ENCODE peak calls at places on chromosomes 11 and 22, in nine cellular contexts. S is esophagus squamous epithelium; Q is CD4-positive, alpha-beta T cell; P is HL-60; A is prostate gland; F is ascending aorta; B is esophagus muscularis mucosa; E is dorsolateral prefrontal cortex; H is A549. X is an unnamed sample.

GRCh38 chr22:29056472-29056871 is 5.2 kb downstream of the C22orf31 start:
- DNase-seq in S (no peak), Q (no peak), P (no peak), A (no peak), F (no peak), B (no peak), E (no peak), H (no peak), X (no peak)

GRCh38 chr11:106271126-106271525 is 193.7 kb downstream of the AASDHPPT start:
- DNase-seq in S (no peak), Q (no peak), P (no peak), A (no peak), F (no peak), B (no peak), E (no peak), H (no peak), X (no peak)

GRCh38 chr22:29979645-29980303 is 96.8 kb downstream of the MTMR3 start:
- DNase-seq in S (no peak), Q (no peak), P (no peak), A (no peak), F (no peak), B (no peak), E (no peak), H (no peak), X (no peak)

GRCh38 chr11:61129608-61130523 is 27.6 kb downstream of the CD5 start:
- DNase-seq in S (no peak), Q (peak; percentile 87), P (peak; percentile 79), A (peak; percentile 90), F (peak; percentile 38), B (peak; percentile 96), E (peak; percentile 88), H (peak; percentile 91), X (peak; percentile 90)

GRCh38 chr11:103420593-103420992 is 311.4 kb downstream of the DYNC2H1 start:
- DNase-seq in S (no peak), Q (no peak), P (no peak), A (no peak), F (no peak), B (no peak), E (no peak), H (no peak), X (no peak)

GRCh38 chr11:30143098-30143705 is 87.6 kb upstream of the FSHB start:
- DNase-seq in S (no peak), Q (no peak), P (peak; percentile 10), A (no peak), F (no peak), B (no peak), E (no peak), H (peak; percentile 37), X (no peak)

GRCh38 chr11:88259431-88259830 is 78.1 kb downstream of the CTSC start:
- DNase-seq in S (no peak), Q (no peak), P (no peak), A (no peak), F (no peak), B (no peak), E (no peak), H (no peak), X (no peak)

GRCh38 chr11:95829580-95830259 is 39.4 kb downstream of the CEP57 start:
- DNase-seq in S (no peak), Q (no peak), P (no peak), A (no peak), F (no peak), B (no peak), E (no peak), H (no peak), X (no peak)

GRCh38 chr11:5992604-5993251 is 5.9 kb upstream of the OR52L1 start:
- DNase-seq in S (no peak), Q (no peak), P (no peak), A (no peak), F (no peak), B (no peak), E (no peak), H (peak; percentile 37), X (no peak)

GRCh38 chr11:116790167-116791001 is 1.3 kb downstream of the APOA5 start:
- DNase-seq in S (no peak), Q (no peak), P (no peak), A (no peak), F (no peak), B (no peak), E (no peak), H (no peak), X (no peak)

GRCh38 chr22:41668971-41669911 is 19.4 kb downstream of the SNU13 start:
- DNase-seq in S (no peak), Q (no peak), P (no peak), A (no peak), F (no peak), B (no peak), E (no peak), H (peak; percentile 52), X (no peak)

GRCh38 chr22:26229910-26230309 is 60.6 kb downstream of the SEZ6L start:
- DNase-seq in S (no peak), Q (no peak), P (no peak), A (peak; percentile 33), F (no peak), B (no peak), E (no peak), H (no peak), X (no peak)

GRCh38 chr11:44005076-44005800 is 42.5 kb upstream of the ACCSL start:
- DNase-seq in S (no peak), Q (no peak), P (no peak), A (no peak), F (no peak), B (peak; percentile 75), E (no peak), H (no peak), X (no peak)

DNA sequence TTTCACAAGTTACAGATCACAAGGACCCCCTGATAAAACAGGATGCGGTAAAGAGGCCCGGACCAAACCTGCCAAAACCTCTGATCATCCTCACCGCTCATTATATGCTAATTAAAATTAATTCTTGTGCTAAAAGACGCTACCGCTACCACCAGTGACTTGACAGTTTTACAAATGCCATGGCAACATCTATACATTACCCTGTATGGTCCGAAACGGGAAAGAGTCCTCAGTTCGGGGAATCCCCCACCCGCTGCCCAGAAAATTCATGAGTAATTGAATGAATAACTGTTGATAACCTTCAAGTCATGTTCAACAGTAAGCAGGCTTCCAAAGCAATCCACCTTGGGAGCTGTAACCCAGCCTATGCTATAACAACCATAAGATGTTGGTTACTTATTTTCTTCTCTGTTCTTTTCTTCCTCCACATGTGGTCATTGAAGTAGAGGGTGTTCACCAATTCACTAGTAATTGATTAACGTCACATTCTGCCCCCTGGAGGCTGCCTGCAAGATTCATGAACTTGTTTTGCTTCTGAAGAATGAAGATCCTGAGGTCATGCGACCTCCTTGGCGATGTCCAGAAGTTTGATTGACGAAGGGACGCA is 20.6 kb downstream of the APOBEC3H start:
- DNase-seq in S (no peak), Q (peak; percentile 54), P (no peak), A (peak; percentile 36), F (no peak), B (no peak), E (no peak), H (peak; percentile 55), X (no peak)
- TF ChIP-seq CTCF in S (no peak), Q (peak; percentile 81), P (no peak), A (peak; percentile 50), F (peak; percentile 5), B (peak; percentile 19), E (peak; percentile 23), H (peak; percentile 36), X (peak; percentile 40)

GRCh38 chr11:76615950-76616349 is 54.6 kb downstream of the LRRC32 start:
- DNase-seq in S (no peak), Q (no peak), P (no peak), A (peak; percentile 43), F (peak; percentile 52), B (no peak), E (peak; percentile 39), H (no peak), X (no peak)
- H3K27ac ChIP-seq in S (peak overlapping the region; percentile 80), Q (no peak overlapping the region), P (no peak overlapping the region), A (no peak overlapping the region), F (peak overlapping the region; percentile 94), B (peak overlapping the region; percentile 42), E (no peak overlapping the region), H (no peak overlapping the region), X (peak overlapping the region; percentile 81)

DNA sequence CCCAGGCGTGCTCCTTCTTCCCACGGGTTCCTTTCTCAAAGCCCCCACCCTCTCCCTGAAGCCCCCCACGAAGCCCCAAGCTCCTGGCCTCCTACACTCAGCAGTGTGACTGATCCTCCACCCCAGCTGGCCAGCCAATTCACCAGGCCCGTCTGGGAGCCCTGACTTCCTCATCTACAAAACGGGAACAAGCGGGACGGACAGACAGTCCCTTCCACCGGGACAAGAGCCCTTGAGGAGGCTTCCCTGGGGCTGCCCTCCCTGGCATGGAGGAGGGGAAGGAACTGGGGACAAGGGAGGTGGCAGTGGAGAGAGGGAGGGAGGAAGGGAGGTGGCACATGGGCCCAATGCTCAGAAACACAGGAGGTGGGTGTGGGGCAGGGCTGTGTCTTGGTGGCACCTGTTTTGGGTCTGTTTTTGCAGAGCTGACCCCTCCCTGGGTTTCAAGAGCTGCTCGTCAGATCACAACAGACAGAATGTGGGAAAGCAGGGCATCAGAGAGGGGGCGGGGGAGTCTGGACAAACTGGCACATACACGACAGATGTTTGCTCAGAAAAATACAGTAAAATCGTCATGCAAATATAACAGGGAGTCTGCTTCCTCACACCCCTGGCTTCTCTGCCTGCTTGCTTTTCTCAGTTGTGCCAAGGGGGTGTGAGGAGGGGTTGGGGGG is 56.8 kb downstream of the ELFN2 start:
- DNase-seq in S (no peak), Q (no peak), P (peak; percentile 62), A (peak; percentile 30), F (peak; percentile 14), B (no peak), E (no peak), H (no peak), X (peak; percentile 51)
- TF ChIP-seq CTCF in S (no peak), Q (no peak), P (no peak), A (no peak), F (no peak), B (no peak), E (no peak), H (no peak), X (no peak)

GRCh38 chr11:130498181-130498580 is 49.7 kb downstream of the ADAMTS15 start:
- DNase-seq in S (no peak), Q (no peak), P (no peak), A (no peak), F (no peak), B (no peak), E (no peak), H (no peak), X (no peak)

GRCh38 chr11:130504317-130504716 is 55.9 kb downstream of the ADAMTS15 start:
- DNase-seq in S (no peak), Q (no peak), P (no peak), A (no peak), F (no peak), B (no peak), E (no peak), H (no peak), X (no peak)

GRCh38 chr11:130499828-130500227 is 51.4 kb downstream of the ADAMTS15 start:
- DNase-seq in S (no peak), Q (no peak), P (no peak), A (no peak), F (no peak), B (no peak), E (no peak), H (no peak), X (no peak)
- H3K27ac ChIP-seq in S (no peak overlapping the region), Q (no peak overlapping the region), P (no peak overlapping the region), A (no peak overlapping the region), F (no peak overlapping the region), B (no peak overlapping the region), E (no peak overlapping the region), H (no peak overlapping the region), X (no peak overlapping the region)